ENCODE peak calls at places on chromosomes 6 and 20, in six cellular contexts. One of them, this sample, is unnamed.

GRCh38 chr20:12966468-12967085 is 42.2 kb upstream of the SPTLC3 start:
- DNase-seq in OCI-LY7: no peak
- DNase-seq in pons: peak; percentile 75
- DNase-seq in T-helper 1 cell: no peak
- DNase-seq in DMS153: no peak
- DNase-seq in T-helper 17 cell: no peak
- DNase-seq in this sample: no peak

GRCh38 chr20:34896086-34896551 is 19.7 kb downstream of the ACSS2 start:
- DNase-seq in OCI-LY7: no peak
- DNase-seq in pons: no peak
- DNase-seq in T-helper 1 cell: no peak
- DNase-seq in DMS153: no peak
- DNase-seq in T-helper 17 cell: no peak
- DNase-seq in this sample: no peak

GRCh38 chr6:74504941-74505340 is 700.9 kb downstream of the COL12A1 start:
- DNase-seq in OCI-LY7: no peak
- DNase-seq in pons: no peak
- DNase-seq in T-helper 1 cell: no peak
- DNase-seq in DMS153: no peak
- DNase-seq in T-helper 17 cell: no peak
- DNase-seq in this sample: no peak

GRCh38 chr6:166747644-166748595 is 120.9 kb upstream of the RPS6KA2 start:
- DNase-seq in OCI-LY7: peak; percentile 24
- DNase-seq in pons: no peak
- DNase-seq in T-helper 1 cell: no peak
- DNase-seq in DMS153: no peak
- DNase-seq in T-helper 17 cell: no peak
- DNase-seq in this sample: no peak

GRCh38 chr20:54680439-54680838 is 205.0 kb downstream of the DOK5 start:
- DNase-seq in OCI-LY7: no peak
- DNase-seq in pons: no peak
- DNase-seq in T-helper 1 cell: no peak
- DNase-seq in DMS153: no peak
- DNase-seq in T-helper 17 cell: no peak
- DNase-seq in this sample: no peak

GRCh38 chr20:52313335-52313963 is 121.9 kb upstream of the ZFP64 start:
- DNase-seq in OCI-LY7: no peak
- DNase-seq in pons: peak; percentile 39
- DNase-seq in T-helper 1 cell: no peak
- DNase-seq in DMS153: peak; percentile 75
- DNase-seq in T-helper 17 cell: no peak
- DNase-seq in this sample: no peak

GRCh38 chr20:3973705-3974104 is 41.7 kb downstream of the RNF24 start:
- DNase-seq in OCI-LY7: no peak
- DNase-seq in pons: no peak
- DNase-seq in T-helper 1 cell: no peak
- DNase-seq in DMS153: no peak
- DNase-seq in T-helper 17 cell: no peak
- DNase-seq in this sample: no peak

GRCh38 chr20:40638414-40638813 is 50.6 kb downstream of the MAFB start:
- DNase-seq in OCI-LY7: no peak
- DNase-seq in pons: no peak
- DNase-seq in T-helper 1 cell: no peak
- DNase-seq in DMS153: no peak
- DNase-seq in T-helper 17 cell: no peak
- DNase-seq in this sample: no peak

GRCh38 chr6:104527761-104528415 is 331.8 kb downstream of the HACE1 start:
- DNase-seq in OCI-LY7: peak; percentile 70
- DNase-seq in pons: peak; percentile 62
- DNase-seq in T-helper 1 cell: no peak
- DNase-seq in DMS153: no peak
- DNase-seq in T-helper 17 cell: no peak
- DNase-seq in this sample: no peak

GRCh38 chr20:48230251-48230650 is 445.0 kb upstream of the SULF2 start:
- DNase-seq in OCI-LY7: no peak
- DNase-seq in pons: no peak
- DNase-seq in T-helper 1 cell: no peak
- DNase-seq in DMS153: no peak
- DNase-seq in T-helper 17 cell: no peak
- DNase-seq in this sample: no peak

GRCh38 chr20:56395166-56395565 is 2.7 kb downstream of the CSTF1 start:
- DNase-seq in OCI-LY7: no peak
- DNase-seq in pons: no peak
- DNase-seq in T-helper 1 cell: no peak
- DNase-seq in DMS153: no peak
- DNase-seq in T-helper 17 cell: no peak
- DNase-seq in this sample: no peak

GRCh38 chr6:7559651-7560385 is 18.3 kb downstream of the DSP start:
- DNase-seq in OCI-LY7: no peak
- DNase-seq in pons: no peak
- DNase-seq in T-helper 1 cell: no peak
- DNase-seq in DMS153: no peak
- DNase-seq in T-helper 17 cell: no peak
- DNase-seq in this sample: no peak

GRCh38 chr20:32624687-32625345 is 39.7 kb upstream of the NOL4L start:
- DNase-seq in OCI-LY7: no peak
- DNase-seq in pons: no peak
- DNase-seq in T-helper 1 cell: no peak
- DNase-seq in DMS153: no peak
- DNase-seq in T-helper 17 cell: no peak
- DNase-seq in this sample: no peak

GRCh38 chr6:167311286-167311685 is 13.6 kb upstream of the TTLL2 start:
- DNase-seq in OCI-LY7: no peak
- DNase-seq in pons: peak; percentile 78
- DNase-seq in T-helper 1 cell: no peak
- DNase-seq in DMS153: no peak
- DNase-seq in T-helper 17 cell: no peak
- DNase-seq in this sample: no peak

GRCh38 chr20:32040142-32040953 is 11.7 kb upstream of the HCK start:
- DNase-seq in OCI-LY7: peak; percentile 90
- DNase-seq in pons: peak; percentile 66
- DNase-seq in T-helper 1 cell: no peak
- DNase-seq in DMS153: peak; percentile 51
- DNase-seq in T-helper 17 cell: no peak
- DNase-seq in this sample: peak; percentile 53

GRCh38 chr6:77650098-77650663 is 2.7 kb upstream of the MEI4 start:
- DNase-seq in OCI-LY7: no peak
- DNase-seq in pons: peak; percentile 58
- DNase-seq in T-helper 1 cell: no peak
- DNase-seq in DMS153: no peak
- DNase-seq in T-helper 17 cell: no peak
- DNase-seq in this sample: no peak

GRCh38 chr6:127022297-127022696 is 96.2 kb upstream of the RSPO3 start:
- DNase-seq in OCI-LY7: no peak
- DNase-seq in pons: peak; percentile 18
- DNase-seq in T-helper 1 cell: no peak
- DNase-seq in DMS153: peak; percentile 84
- DNase-seq in T-helper 17 cell: no peak
- DNase-seq in this sample: no peak

GRCh38 chr20:37295001-37295400 is 5.5 kb downstream of the MANBAL start:
- DNase-seq in OCI-LY7: no peak
- DNase-seq in pons: peak; percentile 32
- DNase-seq in T-helper 1 cell: no peak
- DNase-seq in DMS153: no peak
- DNase-seq in T-helper 17 cell: no peak
- DNase-seq in this sample: no peak

GRCh38 chr6:13916230-13916944 is 8.4 kb upstream of the RNF182 start:
- DNase-seq in OCI-LY7: peak; percentile 26
- DNase-seq in pons: no peak
- DNase-seq in T-helper 1 cell: no peak
- DNase-seq in DMS153: peak; percentile 68
- DNase-seq in T-helper 17 cell: no peak
- DNase-seq in this sample: no peak

GRCh38 chr6:150719861-150720260 is 120.2 kb downstream of the PLEKHG1 start:
- DNase-seq in OCI-LY7: no peak
- DNase-seq in pons: no peak
- DNase-seq in T-helper 1 cell: no peak
- DNase-seq in DMS153: no peak
- DNase-seq in T-helper 17 cell: no peak
- DNase-seq in this sample: no peak

GRCh38 chr6:156183678-156184077 is 593.5 kb upstream of the ARID1B start:
- DNase-seq in OCI-LY7: no peak
- DNase-seq in pons: no peak
- DNase-seq in T-helper 1 cell: no peak
- DNase-seq in DMS153: no peak
- DNase-seq in T-helper 17 cell: no peak
- DNase-seq in this sample: no peak

GRCh38 chr20:41249371-41249770 is 68.2 kb downstream of the ZHX3 start:
- DNase-seq in OCI-LY7: no peak
- DNase-seq in pons: peak; percentile 82
- DNase-seq in T-helper 1 cell: no peak
- DNase-seq in DMS153: no peak
- DNase-seq in T-helper 17 cell: no peak
- DNase-seq in this sample: peak; percentile 15

GRCh38 chr6:105301756-105302616 is 100.9 kb downstream of the PREP start:
- DNase-seq in OCI-LY7: no peak
- DNase-seq in pons: no peak
- DNase-seq in T-helper 1 cell: no peak
- DNase-seq in DMS153: no peak
- DNase-seq in T-helper 17 cell: no peak
- DNase-seq in this sample: no peak

GRCh38 chr6:87588756-87589407 is 905 bp downstream of the RARS2 start:
- DNase-seq in OCI-LY7: no peak
- DNase-seq in pons: no peak
- DNase-seq in T-helper 1 cell: no peak
- DNase-seq in DMS153: no peak
- DNase-seq in T-helper 17 cell: no peak
- DNase-seq in this sample: no peak

GRCh38 chr20:34427331-34427730 is 64.3 kb downstream of the ITCH start:
- DNase-seq in OCI-LY7: no peak
- DNase-seq in pons: no peak
- DNase-seq in T-helper 1 cell: no peak
- DNase-seq in DMS153: no peak
- DNase-seq in T-helper 17 cell: no peak
- DNase-seq in this sample: no peak

GRCh38 chr20:52305843-52306242 is 114.3 kb upstream of the ZFP64 start:
- DNase-seq in OCI-LY7: no peak
- DNase-seq in pons: no peak
- DNase-seq in T-helper 1 cell: no peak
- DNase-seq in DMS153: no peak
- DNase-seq in T-helper 17 cell: no peak
- DNase-seq in this sample: no peak

GRCh38 chr6:3592371-3592941 is 135.6 kb upstream of the SLC22A23 start:
- DNase-seq in OCI-LY7: no peak
- DNase-seq in pons: no peak
- DNase-seq in T-helper 1 cell: no peak
- DNase-seq in DMS153: no peak
- DNase-seq in T-helper 17 cell: no peak
- DNase-seq in this sample: no peak

GRCh38 chr6:106334646-106335448 is 9.3 kb upstream of the ATG5 start:
- DNase-seq in OCI-LY7: peak; percentile 72
- DNase-seq in pons: peak; percentile 36
- DNase-seq in T-helper 1 cell: no peak
- DNase-seq in DMS153: no peak
- DNase-seq in T-helper 17 cell: peak; percentile 22
- DNase-seq in this sample: peak; percentile 26

GRCh38 chr6:106823732-106824351 is 150.7 kb downstream of the CD24 start:
- DNase-seq in OCI-LY7: no peak
- DNase-seq in pons: no peak
- DNase-seq in T-helper 1 cell: no peak
- DNase-seq in DMS153: peak; percentile 47
- DNase-seq in T-helper 17 cell: no peak
- DNase-seq in this sample: no peak

GRCh38 chr6:2469428-2469827 is 224.0 kb upstream of the GMDS start:
- DNase-seq in OCI-LY7: no peak
- DNase-seq in pons: no peak
- DNase-seq in T-helper 1 cell: no peak
- DNase-seq in DMS153: no peak
- DNase-seq in T-helper 17 cell: no peak
- DNase-seq in this sample: no peak

GRCh38 chr20:61764471-61765020 is 301.1 kb downstream of the TAF4 start:
- DNase-seq in OCI-LY7: no peak
- DNase-seq in pons: no peak
- DNase-seq in T-helper 1 cell: no peak
- DNase-seq in DMS153: no peak
- DNase-seq in T-helper 17 cell: no peak
- DNase-seq in this sample: no peak

GRCh38 chr20:34720266-34720665 is 16.1 kb downstream of the TP53INP2 start:
- DNase-seq in OCI-LY7: no peak
- DNase-seq in pons: no peak
- DNase-seq in T-helper 1 cell: no peak
- DNase-seq in DMS153: no peak
- DNase-seq in T-helper 17 cell: no peak
- DNase-seq in this sample: no peak

GRCh38 chr6:142485256-142485655 is 183.4 kb downstream of the ADGRG6 start:
- DNase-seq in OCI-LY7: no peak
- DNase-seq in pons: no peak
- DNase-seq in T-helper 1 cell: no peak
- DNase-seq in DMS153: no peak
- DNase-seq in T-helper 17 cell: no peak
- DNase-seq in this sample: no peak

GRCh38 chr20:6519556-6519955 is 247.9 kb upstream of the BMP2 start:
- DNase-seq in OCI-LY7: no peak
- DNase-seq in pons: no peak
- DNase-seq in T-helper 1 cell: no peak
- DNase-seq in DMS153: no peak
- DNase-seq in T-helper 17 cell: no peak
- DNase-seq in this sample: no peak